ENCODE peak calls at places on chromosomes 16 and 17, in six cellular contexts. U, I, H, P, B and N are unnamed samples.

GRCh38 chr16:48054881-48055601 is 100.8 kb downstream of the ABCC12 start:
- DNase-seq in I (peak; percentile 20), U (no peak), B (peak; percentile 73), P (peak; percentile 36), H (peak; percentile 47), N (no peak)

GRCh38 chr16:70688266-70688742 is 2.5 kb upstream of the MTSS2 start:
- DNase-seq in U (peak; percentile 81), P (no peak), I (peak; percentile 85), B (peak; percentile 77), H (peak; percentile 57), N (no peak)

GRCh38 chr17:9115446-9116265 is 94.3 kb downstream of the NTN1 start:
- DNase-seq in I (peak; percentile 13), U (no peak), P (no peak), H (peak; percentile 27), B (peak; percentile 31), N (no peak)

GRCh38 chr17:11238710-11239109 is 2.3 kb upstream of the SHISA6 start:
- DNase-seq in U (no peak), I (no peak), B (no peak), H (no peak), P (no peak), N (no peak)

GRCh38 chr16:70573451-70574121 is 50.0 kb downstream of the SF3B3 start:
- DNase-seq in I (peak; percentile 36), U (no peak), B (no peak), P (peak; percentile 94), H (no peak), N (peak; percentile 28)

GRCh38 chr17:51355314-51356083 is 95.2 kb downstream of the UTP18 start:
- DNase-seq in B (peak; percentile 84), I (no peak), H (no peak), P (no peak), U (no peak), N (no peak)

GRCh38 chr17:16037636-16038035 is 38.0 kb downstream of the TTC19 start:
- DNase-seq in I (no peak), P (no peak), B (no peak), U (no peak), H (no peak), N (no peak)

GRCh38 chr17:3887811-3888210 is 5.0 kb downstream of the CAMKK1 start:
- DNase-seq in B (no peak), I (no peak), U (no peak), H (no peak), P (no peak), N (no peak)

GRCh38 chr16:4676826-4677225 is 16.5 kb upstream of the NUDT16L1 start:
- DNase-seq in H (no peak), B (no peak), P (no peak), I (no peak), U (no peak), N (no peak)

GRCh38 chr16:22370038-22370541 is 4.3 kb downstream of the CDR2 start:
- DNase-seq in U (no peak), B (no peak), I (no peak), H (no peak), P (peak; percentile 77), N (no peak)

GRCh38 chr16:15444264-15444663 is 9.9 kb downstream of the BMERB1 start:
- DNase-seq in I (no peak), U (no peak), H (no peak), B (no peak), P (no peak), N (no peak)

GRCh38 chr16:25996052-25996451 is 304.3 kb downstream of the HS3ST4 start:
- DNase-seq in B (no peak), H (no peak), P (no peak), I (no peak), U (no peak), N (no peak)

GRCh38 chr17:41907633-41908539 is 10.9 kb downstream of the ACLY start:
- DNase-seq in H (no peak), U (no peak), B (peak; percentile 84), P (no peak), I (no peak), N (peak; percentile 45)

GRCh38 chr16:85238233-85238647 is 126.0 kb upstream of the CIBAR2 start:
- DNase-seq in H (peak; percentile 33), P (peak; percentile 93), U (no peak), I (peak; percentile 98), B (peak; percentile 72), N (no peak)

GRCh38 chr17:17499402-17500145 is 3.4 kb upstream of the RASD1 start:
- DNase-seq in I (no peak), U (peak; percentile 36), H (no peak), B (no peak), P (no peak), N (no peak)

GRCh38 chr16:69924777-69925191 is 26.4 kb upstream of the CLEC18A start:
- DNase-seq in I (peak; percentile 80), U (no peak), P (peak; percentile 55), H (no peak), B (no peak), N (peak; percentile 72)

GRCh38 chr17:1226308-1226707 is 43.9 kb upstream of the BHLHA9 start:
- DNase-seq in P (no peak), I (no peak), U (no peak), H (no peak), B (no peak), N (no peak)
- H3K27me3 ChIP-seq in P (peaks cover 37% of the 10 kb centered on the region), I (peaks cover 2% of the 10 kb centered on the region), U (no peaks in the 10 kb centered on the region), H (peaks cover 6% of the 10 kb centered on the region), B (peaks cover 51% of the 10 kb centered on the region), N (peaks cover 4% of the 10 kb centered on the region)

GRCh38 chr17:59791603-59792457 is 84.4 kb downstream of the VMP1 start:
- DNase-seq in B (no peak), U (no peak), P (no peak), H (no peak), I (no peak), N (no peak)

GRCh38 chr17:59786536-59787319 is 79.3 kb downstream of the VMP1 start:
- DNase-seq in I (no peak), H (peak; percentile 61), U (no peak), P (peak; percentile 99), B (peak; percentile 32), N (no peak)

GRCh38 chr17:59786213-59786535 is 78.7 kb downstream of the VMP1 start:
- DNase-seq in U (no peak), P (no peak), B (no peak), H (no peak), I (no peak), N (no peak)

GRCh38 chr17:59793249-59793648 is 85.8 kb downstream of the VMP1 start:
- DNase-seq in B (no peak), I (no peak), U (no peak), P (no peak), H (no peak), N (no peak)

DNA sequence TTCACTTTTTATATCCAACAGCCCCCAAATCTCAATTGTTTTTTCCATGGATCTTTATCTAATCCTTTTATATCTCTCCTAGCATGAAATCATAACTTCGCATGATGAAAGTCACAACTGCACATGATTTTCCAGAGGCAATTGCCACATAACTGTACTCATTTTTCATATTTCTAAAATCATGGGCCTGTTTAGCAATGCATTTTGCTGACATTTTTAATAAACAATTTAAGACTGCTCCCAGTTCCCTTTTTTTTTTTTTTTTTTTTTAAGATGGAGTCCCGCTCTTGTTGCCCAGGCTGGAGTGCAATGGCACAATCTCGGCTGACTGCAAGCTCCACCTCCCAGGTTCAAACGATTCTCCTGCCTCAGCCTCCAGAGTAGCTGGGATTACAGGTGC is 83.5 kb downstream of the VMP1 start:
- DNase-seq in U (no peak), B (no peak), H (no peak), I (no peak), P (no peak), N (no peak)
- H3K27ac ChIP-seq in U (peak overlapping the region; percentile 87), B (peak overlapping the region; percentile 99), H (peak overlapping the region; percentile 96), I (no peak overlapping the region), P (no peak overlapping the region), N (peak overlapping the region; percentile 67)

GRCh38 chr17:77688369-77688768 is 270.1 kb upstream of the TNRC6C start:
- DNase-seq in I (no peak), U (no peak), P (no peak), H (no peak), B (no peak), N (no peak)

GRCh38 chr17:77685881-77686486 is 272.5 kb upstream of the TNRC6C start:
- DNase-seq in H (no peak), P (no peak), I (no peak), B (no peak), U (no peak), N (no peak)

GRCh38 chr17:77687417-77687816 is 271.1 kb upstream of the TNRC6C start:
- DNase-seq in U (no peak), H (no peak), I (no peak), P (no peak), B (no peak), N (no peak)

GRCh38 chr17:77687921-77688320 is 270.6 kb upstream of the TNRC6C start:
- DNase-seq in P (no peak), I (no peak), H (no peak), U (no peak), B (no peak), N (no peak)

GRCh38 chr17:77686903-77687302 is 271.6 kb upstream of the TNRC6C start:
- DNase-seq in B (no peak), H (no peak), P (no peak), I (no peak), U (no peak), N (no peak)
- H3K27me3 ChIP-seq in B (peaks cover 30% of the 10 kb centered on the region), H (no peaks in the 10 kb centered on the region), P (peaks cover 20% of the 10 kb centered on the region), I (no peaks in the 10 kb centered on the region), U (no peaks in the 10 kb centered on the region), N (no peaks in the 10 kb centered on the region)

GRCh38 chr17:30831257-30831656 is 509 bp upstream of the ATAD5 start:
- DNase-seq in I (no peak), B (peak; percentile 30), U (no peak), P (no peak), H (no peak), N (no peak)
- H3K27ac ChIP-seq in I (no peak overlapping the region), B (peak overlapping the region; percentile 35), U (no peak overlapping the region), P (no peak overlapping the region), H (peak overlapping the region; percentile 23), N (no peak overlapping the region)

GRCh38 chr17:79296290-79296689 is 221.7 kb downstream of the ENGASE start:
- DNase-seq in I (no peak), H (no peak), U (no peak), P (no peak), B (no peak), N (no peak)
- H3K27me3 ChIP-seq in I (no peaks in the 10 kb centered on the region), H (no peaks in the 10 kb centered on the region), U (no peaks in the 10 kb centered on the region), P (no peaks in the 10 kb centered on the region), B (peaks cover 5% of the 10 kb centered on the region), N (no peaks in the 10 kb centered on the region)